ENCODE peak calls at places on chromosome 14, in five cellular contexts. X is cortex of kidney, O is uterus, W is sigmoid colon, C is aorta. J is an unnamed sample.
A peak's percentile ranks its signal among the peaks of the same experiment; 100 is the strongest.

GRCh38 chr14:24246765-24247212 is 4.4 kb upstream of the TINF2 start:
- DNase-seq in X (no peak), O (no peak), W (no peak), C (no peak), J (no peak)

GRCh38 chr14:99238234-99238633 is 33.8 kb downstream of the BCL11B start:
- DNase-seq in X (no peak), O (no peak), W (no peak), C (no peak), J (no peak)

GRCh38 chr14:69002069-69002468 is 23.0 kb upstream of the ACTN1 start:
- DNase-seq in X (no peak), O (peak; percentile 31), W (no peak), C (no peak), J (peak; percentile 65)

GRCh38 chr14:64762044-64763034 is 58.1 kb downstream of the PLEKHG3 start:
- DNase-seq in X (no peak), O (peak; percentile 90), W (peak; percentile 93), C (peak; percentile 92), J (no peak)

GRCh38 chr14:71361335-71361734 is 454.1 kb downstream of the PCNX1 start:
- DNase-seq in X (no peak), O (no peak), W (no peak), C (no peak), J (no peak)

GRCh38 chr14:24993631-24994030 is 56.3 kb downstream of the STXBP6 start:
- DNase-seq in X (no peak), O (no peak), W (no peak), C (no peak), J (no peak)

GRCh38 chr14:99174920-99175319 is 97.1 kb downstream of the BCL11B start:
- DNase-seq in X (no peak), O (no peak), W (peak; percentile 46), C (no peak), J (no peak)

GRCh38 chr14:31954991-31955390 is 122.1 kb upstream of the ARHGAP5 start:
- DNase-seq in X (no peak), O (no peak), W (no peak), C (no peak), J (no peak)

GRCh38 chr14:32560213-32560857 is 231.2 kb downstream of the AKAP6 start:
- DNase-seq in X (no peak), O (peak; percentile 33), W (peak; percentile 69), C (no peak), J (peak; percentile 10)

GRCh38 chr14:22433059-22433458 is 156.0 kb downstream of the DAD1 start:
- DNase-seq in X (no peak), O (no peak), W (no peak), C (no peak), J (no peak)

GRCh38 chr14:101077511-101078074 is 174.1 kb upstream of the RTL1 start:
- DNase-seq in X (no peak), O (no peak), W (peak; percentile 57), C (peak; percentile 73), J (no peak)

GRCh38 chr14:69685217-69685616 is 73.8 kb downstream of the SUSD6 start:
- DNase-seq in X (no peak), O (no peak), W (no peak), C (no peak), J (peak; percentile 21)